ENCODE peak calls at places on chromosomes 1 and 21, in six cellular contexts. V, Z, S, B, J and O are unnamed samples.

GRCh38 chr1:168601051-168601450 is 24.6 kb downstream of the XCL1 start:
- DNase-seq in Z (no peak), J (no peak), V (no peak), S (no peak), B (no peak), O (no peak)

GRCh38 chr1:182299728-182300581 is 91.6 kb downstream of the GLUL start:
- DNase-seq in B (no peak), V (peak; percentile 79), Z (no peak), S (no peak), J (no peak), O (no peak)

GRCh38 chr21:33078907-33079582 is 9.1 kb downstream of the OLIG1 start:
- DNase-seq in B (no peak), Z (peak; percentile 84), S (no peak), J (peak; percentile 46), V (peak; percentile 49), O (no peak)

GRCh38 chr21:37532868-37533780 is 166.6 kb downstream of the DYRK1A start:
- DNase-seq in S (no peak), J (peak; percentile 68), B (peak; percentile 10), V (peak; percentile 49), Z (peak; percentile 61), O (no peak)

GRCh38 chr1:179630719-179631118 is 39.1 kb downstream of the TDRD5 start:
- DNase-seq in B (no peak), V (no peak), J (no peak), S (no peak), Z (no peak), O (no peak)

GRCh38 chr1:77412794-77413530 is 131.1 kb downstream of the AK5 start:
- DNase-seq in J (no peak), Z (no peak), S (peak; percentile 33), V (peak; percentile 33), B (no peak), O (peak; percentile 24)

GRCh38 chr1:47644216-47644581 is 206.4 kb downstream of the FOXD2 start:
- DNase-seq in V (peak; percentile 33), B (no peak), S (no peak), J (no peak), Z (no peak), O (no peak)

GRCh38 chr1:176885756-176886155 is 278.8 kb downstream of the ASTN1 start:
- DNase-seq in S (no peak), B (no peak), J (no peak), Z (no peak), V (no peak), O (no peak)

GRCh38 chr1:167196185-167196584 is 24.5 kb upstream of the POU2F1 start:
- DNase-seq in Z (no peak), V (no peak), B (no peak), S (no peak), J (no peak), O (no peak)

GRCh38 chr1:36351222-36351977 is 28.0 kb upstream of the EVA1B start:
- DNase-seq in Z (peak; percentile 86), J (peak; percentile 93), V (peak; percentile 49), S (no peak), B (no peak), O (peak; percentile 83)

GRCh38 chr1:226066415-226067077 is 4.0 kb downstream of the H3-3A start:
- DNase-seq in V (peak; percentile 40), S (no peak), Z (peak; percentile 21), B (no peak), J (no peak), O (no peak)
- H3K4ac ChIP-seq in V (no peak overlapping the region), S (no peak overlapping the region), Z (no peak overlapping the region), B (no peak overlapping the region), J (no peak overlapping the region), O (no peak overlapping the region)

GRCh38 chr1:205275916-205276315 is 45.6 kb downstream of the NUAK2 start:
- DNase-seq in V (no peak), S (no peak), Z (no peak), B (no peak), J (no peak), O (no peak)
- H2BK120ac ChIP-seq in V (no peak overlapping the region), S (no peak overlapping the region), Z (peak overlapping the region; percentile 74), B (no peak overlapping the region), J (no peak overlapping the region), O (no peak overlapping the region)

GRCh38 chr1:164610528-164611222 is 51.7 kb downstream of the PBX1 start:
- DNase-seq in J (no peak), B (no peak), S (no peak), V (no peak), Z (no peak), O (no peak)

GRCh38 chr1:164617607-164618564 is 58.9 kb downstream of the PBX1 start:
- DNase-seq in V (peak; percentile 83), Z (peak; percentile 42), J (peak; percentile 41), B (peak; percentile 21), S (peak; percentile 62), O (no peak)

GRCh38 chr1:164611754-164612642 is 53.0 kb downstream of the PBX1 start:
- DNase-seq in J (peak; percentile 43), V (peak; percentile 76), Z (peak; percentile 86), B (no peak), S (peak; percentile 55), O (peak; percentile 62)

GRCh38 chr1:164613176-164613575 is 54.2 kb downstream of the PBX1 start:
- DNase-seq in V (peak; percentile 66), S (no peak), Z (no peak), J (no peak), B (no peak), O (no peak)

GRCh38 chr1:164614316-164614715 is 55.3 kb downstream of the PBX1 start:
- DNase-seq in J (no peak), B (no peak), S (no peak), Z (no peak), V (no peak), O (no peak)
- H3K4ac ChIP-seq in J (no peak overlapping the region), B (no peak overlapping the region), S (no peak overlapping the region), Z (no peak overlapping the region), V (no peak overlapping the region), O (no peak overlapping the region)

DNA sequence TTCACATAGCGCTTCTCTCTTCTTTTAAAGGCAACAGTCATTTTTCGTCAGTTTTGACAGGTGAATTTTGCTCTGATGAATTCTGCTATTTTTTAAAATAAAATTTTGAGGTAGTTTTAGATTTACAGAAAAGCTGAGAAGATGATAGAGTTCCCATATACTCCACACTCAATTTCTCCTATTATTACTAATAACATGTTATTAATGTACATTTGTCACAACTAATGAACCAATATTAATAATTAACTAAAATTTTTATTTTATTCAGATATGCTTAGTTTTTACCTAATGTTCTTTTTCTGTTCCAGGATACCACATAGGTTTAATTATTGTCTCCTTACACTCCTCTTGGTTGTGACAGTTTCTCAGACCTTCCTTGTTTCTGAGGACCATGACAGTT is 197.0 kb downstream of the ZC3H11B start:
- DNase-seq in J (no peak), Z (no peak), B (no peak), V (no peak), S (no peak), O (no peak)
- H2BK120ac ChIP-seq in J (no peak overlapping the region), Z (no peak overlapping the region), B (no peak overlapping the region), V (no peak overlapping the region), S (no peak overlapping the region), O (no peak overlapping the region)

DNA sequence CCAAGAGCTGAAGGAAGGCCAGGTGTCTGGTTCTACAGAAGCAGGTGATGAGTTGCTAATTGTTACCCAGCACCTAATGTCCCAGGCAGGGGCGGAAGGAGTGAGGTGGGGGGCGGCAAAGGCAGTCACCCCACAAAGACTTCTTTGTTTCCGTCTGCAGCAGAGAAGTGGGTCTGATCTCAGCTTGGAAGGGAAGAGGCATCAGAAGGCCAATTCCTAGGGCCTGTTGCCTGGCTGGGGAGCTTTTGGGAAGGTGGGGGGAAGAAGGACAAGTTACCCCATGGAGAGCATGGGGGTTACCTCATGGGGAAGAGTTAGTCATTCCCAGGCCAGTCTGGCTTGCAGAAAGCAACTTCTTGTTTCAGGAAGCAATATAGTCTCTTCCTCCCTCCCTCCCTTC is 10.9 kb downstream of the IGSF21 start:
- DNase-seq in V (no peak), Z (no peak), S (no peak), B (no peak), J (no peak), O (no peak)
- H3K4ac ChIP-seq in V (no peak overlapping the region), Z (no peak overlapping the region), S (no peak overlapping the region), B (no peak overlapping the region), J (no peak overlapping the region), O (no peak overlapping the region)